ENCODE peak calls at places on chromosomes 2 and 18, in eight cellular contexts. M is CD4-positive, alpha-beta memory T cell; B is fibroblast of the aortic adventitia; X is H7; E is GM20000; N is NCI-H1417 treated with DMSO at 0.1 percent for 48 hours; S is central memory CD4-positive, alpha-beta T cell; L is coronary artery. Q is an unnamed sample.
A peak's percentile ranks its signal among the peaks of the same experiment; 100 is the strongest.

GRCh38 chr2:240468300-240469238 is 33.1 kb downstream of the GPC1 start:
- DNase-seq in M (no peak), B (no peak), X (peak; percentile 71), E (no peak), N (no peak), S (no peak), L (no peak), Q (no peak)

GRCh38 chr2:75592028-75592427 is 31.3 kb upstream of the EVA1A start:
- DNase-seq in M (no peak), B (peak; percentile 42), X (no peak), E (no peak), N (peak; percentile 43), S (no peak), L (no peak), Q (no peak)

GRCh38 chr2:174247474-174248186 is 702 bp downstream of the OLA1 start:
- DNase-seq in M (no peak), B (peak; percentile 26), X (no peak), E (peak; percentile 36), N (no peak), S (peak; percentile 6), L (no peak), Q (no peak)

GRCh38 chr18:35694803-35695202 is 113.3 kb downstream of the GALNT1 start:
- DNase-seq in M (no peak), B (no peak), X (no peak), E (no peak), N (no peak), S (no peak), L (no peak), Q (no peak)

GRCh38 chr2:223196331-223196730 is 144.3 kb downstream of the KCNE4 start:
- DNase-seq in M (no peak), B (no peak), X (no peak), E (no peak), N (no peak), S (no peak), L (no peak), Q (no peak)

GRCh38 chr2:144015655-144016245 is 504.2 kb downstream of the ZEB2 start:
- DNase-seq in M (no peak), B (peak; percentile 78), X (no peak), E (no peak), N (no peak), S (no peak), L (no peak), Q (no peak)

GRCh38 chr2:104415284-104415683 is 438.6 kb upstream of the POU3F3 start:
- DNase-seq in M (no peak), B (no peak), X (no peak), E (no peak), N (no peak), S (no peak), L (no peak), Q (no peak)

GRCh38 chr2:240820607-240821428 is 799 bp upstream of the KIF1A start:
- DNase-seq in M (no peak), B (no peak), X (peak; percentile 92), E (no peak), N (peak; percentile 51), S (no peak), L (no peak), Q (no peak)

GRCh38 chr2:12931211-12931844 is 214.6 kb downstream of the TRIB2 start:
- DNase-seq in M (peak; percentile 13), B (peak; percentile 79), X (peak; percentile 61), E (peak; percentile 55), N (no peak), S (peak; percentile 11), L (no peak), Q (no peak)

GRCh38 chr2:26655611-26656195 is 14.5 kb upstream of the CIB4 start:
- DNase-seq in M (no peak), B (no peak), X (peak; percentile 62), E (no peak), N (no peak), S (no peak), L (no peak), Q (no peak)

GRCh38 chr18:59881728-59882685 is 17.8 kb upstream of the PMAIP1 start:
- DNase-seq in M (no peak), B (peak; percentile 53), X (no peak), E (no peak), N (peak; percentile 84), S (no peak), L (no peak), Q (no peak)

GRCh38 chr2:42068571-42069178 is 20.9 kb downstream of the PKDCC start:
- DNase-seq in M (no peak), B (no peak), X (no peak), E (no peak), N (no peak), S (no peak), L (no peak), Q (no peak)

GRCh38 chr2:121804340-121804739 is 48.9 kb downstream of the TSN start:
- DNase-seq in M (no peak), B (no peak), X (peak; percentile 69), E (peak; percentile 41), N (no peak), S (no peak), L (no peak), Q (no peak)